ENCODE peak calls at places on chromosomes 3 and 15, in four cellular contexts. Q, A, B and J are unnamed samples.

GRCh38 chr15:80970018-80970657 is 19.5 kb downstream of the MESD start:
- DNase-seq in Q (peak; percentile 53), A (peak; percentile 63), B (peak; percentile 60), J (peak; percentile 22)

GRCh38 chr15:64749167-64749566 is 26.2 kb downstream of the RBPMS2 start:
- DNase-seq in Q (no peak), A (peak; percentile 24), B (no peak), J (no peak)

GRCh38 chr3:23495507-23495906 is 292.4 kb downstream of the UBE2E2 start:
- DNase-seq in Q (no peak), A (no peak), B (no peak), J (no peak)

GRCh38 chr3:41464858-41465257 is 265.6 kb downstream of the CTNNB1 start:
- DNase-seq in Q (no peak), A (no peak), B (no peak), J (no peak)

GRCh38 chr3:143658116-143658515 is 190.2 kb downstream of the SLC9A9 start:
- DNase-seq in Q (no peak), A (no peak), B (no peak), J (no peak)

GRCh38 chr15:57216288-57216687 is 160.0 kb upstream of the CGNL1 start:
- DNase-seq in Q (no peak), A (peak; percentile 54), B (no peak), J (no peak)

GRCh38 chr3:25594007-25594502 is 70.7 kb downstream of the TOP2B start:
- DNase-seq in Q (no peak), A (peak; percentile 78), B (peak; percentile 15), J (no peak)

GRCh38 chr3:168024537-168024941 is 71.2 kb downstream of the GOLIM4 start:
- DNase-seq in Q (no peak), A (peak; percentile 94), B (no peak), J (no peak)

GRCh38 chr3:16759227-16759903 is 125.4 kb upstream of the PLCL2 start:
- DNase-seq in Q (no peak), A (no peak), B (no peak), J (no peak)

GRCh38 chr15:59438891-59439290 is 905 bp downstream of the FAM81A start:
- DNase-seq in Q (no peak), A (no peak), B (no peak), J (no peak)

GRCh38 chr3:58206406-58207011 is 4.3 kb downstream of the DNASE1L3 start:
- DNase-seq in Q (no peak), A (no peak), B (no peak), J (no peak)

GRCh38 chr15:51367322-51367976 is 26.0 kb downstream of the GLDN start:
- DNase-seq in Q (peak; percentile 36), A (no peak), B (no peak), J (no peak)

GRCh38 chr15:57552678-57553334 is 38.9 kb upstream of the MYZAP start:
- DNase-seq in Q (no peak), A (no peak), B (no peak), J (no peak)